ENCODE peak calls at places on chromosome X, in five cellular contexts. One of them, this sample, is unnamed.

GRCh38 chrX:54178100-54178940 is 4.7 kb downstream of the FAM120C start:
- DNase-seq in heart right ventricle: no peak
- DNase-seq in right atrium auricular region: no peak
- DNase-seq in PC-9: peak; percentile 79
- DNase-seq in neural progenitor cell: no peak
- DNase-seq in this sample: peak; percentile 56

GRCh38 chrX:139596068-139596467 is 65.5 kb downstream of the F9 start:
- DNase-seq in heart right ventricle: no peak
- DNase-seq in right atrium auricular region: no peak
- DNase-seq in PC-9: no peak
- DNase-seq in neural progenitor cell: peak; percentile 8
- DNase-seq in this sample: no peak

GRCh38 chrX:22155126-22155525 is 117.6 kb upstream of the CBLL2 start:
- DNase-seq in heart right ventricle: no peak
- DNase-seq in right atrium auricular region: no peak
- DNase-seq in PC-9: no peak
- DNase-seq in neural progenitor cell: no peak
- DNase-seq in this sample: no peak

GRCh38 chrX:115324194-115324593 is 34.7 kb downstream of the LUZP4 start:
- DNase-seq in heart right ventricle: peak; percentile 40
- DNase-seq in right atrium auricular region: no peak
- DNase-seq in PC-9: peak; percentile 63
- DNase-seq in neural progenitor cell: no peak
- DNase-seq in this sample: peak; percentile 2

GRCh38 chrX:120819126-120819525 is 56.5 kb downstream of the CT47B1 start:
- DNase-seq in heart right ventricle: no peak
- DNase-seq in right atrium auricular region: no peak
- DNase-seq in PC-9: no peak
- DNase-seq in neural progenitor cell: no peak
- DNase-seq in this sample: no peak

GRCh38 chrX:149365552-149365951 is 139.6 kb downstream of the IDS start:
- DNase-seq in heart right ventricle: no peak
- DNase-seq in right atrium auricular region: no peak
- DNase-seq in PC-9: no peak
- DNase-seq in neural progenitor cell: no peak
- DNase-seq in this sample: no peak

GRCh38 chrX:87475793-87476192 is 41.8 kb upstream of the KLHL4 start:
- DNase-seq in heart right ventricle: no peak
- DNase-seq in right atrium auricular region: no peak
- DNase-seq in PC-9: no peak
- DNase-seq in neural progenitor cell: no peak
- DNase-seq in this sample: no peak

GRCh38 chrX:97517763-97518162 is 634.1 kb downstream of the RPA4 start:
- DNase-seq in heart right ventricle: no peak
- DNase-seq in right atrium auricular region: no peak
- DNase-seq in PC-9: no peak
- DNase-seq in neural progenitor cell: no peak
- DNase-seq in this sample: peak; percentile 21

GRCh38 chrX:36867143-36867542 is 141.0 kb upstream of the FAM47C start:
- DNase-seq in heart right ventricle: no peak
- DNase-seq in right atrium auricular region: no peak
- DNase-seq in PC-9: no peak
- DNase-seq in neural progenitor cell: peak; percentile 46
- DNase-seq in this sample: peak; percentile 2

GRCh38 chrX:67700607-67701006 is 156.8 kb downstream of the AR start:
- DNase-seq in heart right ventricle: no peak
- DNase-seq in right atrium auricular region: no peak
- DNase-seq in PC-9: no peak
- DNase-seq in neural progenitor cell: no peak
- DNase-seq in this sample: no peak

GRCh38 chrX:9907645-9908387 is 59.3 kb upstream of the CLDN34 start:
- DNase-seq in heart right ventricle: no peak
- DNase-seq in right atrium auricular region: no peak
- DNase-seq in PC-9: peak; percentile 63
- DNase-seq in neural progenitor cell: no peak
- DNase-seq in this sample: peak; percentile 78

GRCh38 chrX:143642426-143642825 is 6.5 kb upstream of the SLITRK4 start:
- DNase-seq in heart right ventricle: no peak
- DNase-seq in right atrium auricular region: no peak
- DNase-seq in PC-9: no peak
- DNase-seq in neural progenitor cell: no peak
- DNase-seq in this sample: no peak

GRCh38 chrX:131728295-131729145 is 184.6 kb downstream of the OR13H1 start:
- DNase-seq in heart right ventricle: no peak
- DNase-seq in right atrium auricular region: peak; percentile 79
- DNase-seq in PC-9: no peak
- DNase-seq in neural progenitor cell: no peak
- DNase-seq in this sample: no peak

GRCh38 chrX:132504417-132504816 is 15.6 kb upstream of the MBNL3 start:
- DNase-seq in heart right ventricle: no peak
- DNase-seq in right atrium auricular region: no peak
- DNase-seq in PC-9: no peak
- DNase-seq in neural progenitor cell: no peak
- DNase-seq in this sample: no peak

GRCh38 chrX:3950373-3950772 is 236.9 kb upstream of the PRKX start:
- DNase-seq in heart right ventricle: no peak
- DNase-seq in right atrium auricular region: no peak
- DNase-seq in PC-9: peak; percentile 40
- DNase-seq in neural progenitor cell: no peak
- DNase-seq in this sample: no peak

GRCh38 chrX:9396930-9397329 is 67.9 kb upstream of the TBL1X start:
- DNase-seq in heart right ventricle: no peak
- DNase-seq in right atrium auricular region: no peak
- DNase-seq in PC-9: no peak
- DNase-seq in neural progenitor cell: no peak
- DNase-seq in this sample: no peak

GRCh38 chrX:54248309-54248708 is 65.3 kb upstream of the FAM120C start:
- DNase-seq in heart right ventricle: no peak
- DNase-seq in right atrium auricular region: no peak
- DNase-seq in PC-9: peak; percentile 50
- DNase-seq in neural progenitor cell: no peak
- DNase-seq in this sample: no peak

GRCh38 chrX:96820935-96821334 is 62.8 kb upstream of the RPA4 start:
- DNase-seq in heart right ventricle: no peak
- DNase-seq in right atrium auricular region: no peak
- DNase-seq in PC-9: no peak
- DNase-seq in neural progenitor cell: no peak
- DNase-seq in this sample: no peak

GRCh38 chrX:13599491-13599890 is 30.1 kb downstream of the EGFL6 start:
- DNase-seq in heart right ventricle: no peak
- DNase-seq in right atrium auricular region: no peak
- DNase-seq in PC-9: no peak
- DNase-seq in neural progenitor cell: no peak
- DNase-seq in this sample: no peak

GRCh38 chrX:120244735-120245498 is 5.7 kb upstream of the ZBTB33 start:
- DNase-seq in heart right ventricle: peak; percentile 68
- DNase-seq in right atrium auricular region: peak; percentile 85
- DNase-seq in PC-9: peak; percentile 85
- DNase-seq in neural progenitor cell: peak; percentile 68
- DNase-seq in this sample: peak; percentile 76

GRCh38 chrX:44908198-44908597 is 35.2 kb downstream of the KDM6A start:
- DNase-seq in heart right ventricle: no peak
- DNase-seq in right atrium auricular region: no peak
- DNase-seq in PC-9: no peak
- DNase-seq in neural progenitor cell: no peak
- DNase-seq in this sample: no peak

GRCh38 chrX:12080265-12080664 is 58.0 kb upstream of the FRMPD4 start:
- DNase-seq in heart right ventricle: no peak
- DNase-seq in right atrium auricular region: no peak
- DNase-seq in PC-9: peak; percentile 40
- DNase-seq in neural progenitor cell: peak; percentile 52
- DNase-seq in this sample: no peak

GRCh38 chrX:133783273-133783672 is 202.1 kb downstream of the GPC3 start:
- DNase-seq in heart right ventricle: no peak
- DNase-seq in right atrium auricular region: no peak
- DNase-seq in PC-9: no peak
- DNase-seq in neural progenitor cell: no peak
- DNase-seq in this sample: no peak

GRCh38 chrX:97683256-97683655 is 799.5 kb downstream of the RPA4 start:
- DNase-seq in heart right ventricle: no peak
- DNase-seq in right atrium auricular region: no peak
- DNase-seq in PC-9: no peak
- DNase-seq in neural progenitor cell: no peak
- DNase-seq in this sample: no peak

GRCh38 chrX:6432211-6432610 is 102.7 kb downstream of the VCX3A start:
- DNase-seq in heart right ventricle: no peak
- DNase-seq in right atrium auricular region: no peak
- DNase-seq in PC-9: peak; percentile 40
- DNase-seq in neural progenitor cell: no peak
- DNase-seq in this sample: no peak

GRCh38 chrX:134544614-134545255 is 84.8 kb downstream of the HPRT1 start:
- DNase-seq in heart right ventricle: no peak
- DNase-seq in right atrium auricular region: peak; percentile 44
- DNase-seq in PC-9: no peak
- DNase-seq in neural progenitor cell: peak; percentile 53
- DNase-seq in this sample: peak; percentile 46

GRCh38 chrX:13110427-13111324 is 66.3 kb upstream of the FAM9C start:
- DNase-seq in heart right ventricle: peak; percentile 30
- DNase-seq in right atrium auricular region: peak; percentile 85
- DNase-seq in PC-9: peak; percentile 83
- DNase-seq in neural progenitor cell: no peak
- DNase-seq in this sample: peak; percentile 87

GRCh38 chrX:39654952-39655351 is 442.8 kb downstream of the BCOR start:
- DNase-seq in heart right ventricle: no peak
- DNase-seq in right atrium auricular region: no peak
- DNase-seq in PC-9: no peak
- DNase-seq in neural progenitor cell: no peak
- DNase-seq in this sample: no peak
- H3K27ac ChIP-seq in heart right ventricle: no peak overlapping the region
- H3K27ac ChIP-seq in right atrium auricular region: no peak overlapping the region
- H3K27ac ChIP-seq in PC-9: no peak overlapping the region
- H3K27ac ChIP-seq in neural progenitor cell: no peak overlapping the region
- H3K27ac ChIP-seq in this sample: no peak overlapping the region

GRCh38 chrX:151543706-151544105 is 19.8 kb upstream of the PASD1 start:
- DNase-seq in heart right ventricle: no peak
- DNase-seq in right atrium auricular region: no peak
- DNase-seq in PC-9: no peak
- DNase-seq in neural progenitor cell: no peak
- DNase-seq in this sample: peak; percentile 9
- H3K27ac ChIP-seq in heart right ventricle: no peak overlapping the region
- H3K27ac ChIP-seq in right atrium auricular region: no peak overlapping the region
- H3K27ac ChIP-seq in PC-9: no peak overlapping the region
- H3K27ac ChIP-seq in neural progenitor cell: no peak overlapping the region
- H3K27ac ChIP-seq in this sample: no peak overlapping the region

GRCh38 chrX:112638691-112639090 is 41.0 kb downstream of the LHFPL1 start:
- DNase-seq in heart right ventricle: no peak
- DNase-seq in right atrium auricular region: no peak
- DNase-seq in PC-9: no peak
- DNase-seq in neural progenitor cell: no peak
- DNase-seq in this sample: no peak
- H3K27ac ChIP-seq in heart right ventricle: no peak overlapping the region
- H3K27ac ChIP-seq in right atrium auricular region: peak overlapping the region; percentile 22
- H3K27ac ChIP-seq in PC-9: no peak overlapping the region
- H3K27ac ChIP-seq in neural progenitor cell: no peak overlapping the region
- H3K27ac ChIP-seq in this sample: no peak overlapping the region

GRCh38 chrX:283115-283845 is 2.1 kb downstream of the PLCXD1 start:
- DNase-seq in heart right ventricle: peak; percentile 84
- DNase-seq in right atrium auricular region: peak; percentile 94
- DNase-seq in PC-9: peak; percentile 57
- DNase-seq in neural progenitor cell: peak; percentile 97
- DNase-seq in this sample: peak; percentile 78
- H3K27ac ChIP-seq in heart right ventricle: peak overlapping the region; percentile 5
- H3K27ac ChIP-seq in right atrium auricular region: peak overlapping the region; percentile 47
- H3K27ac ChIP-seq in PC-9: no peak overlapping the region
- H3K27ac ChIP-seq in neural progenitor cell: peak overlapping the region; percentile 75
- H3K27ac ChIP-seq in this sample: peak overlapping the region; percentile 85

GRCh38 chrX:1468250-1468772 is 15.6 kb upstream of the ASMTL start:
- DNase-seq in heart right ventricle: no peak
- DNase-seq in right atrium auricular region: peak; percentile 57
- DNase-seq in PC-9: peak; percentile 71
- DNase-seq in neural progenitor cell: no peak
- DNase-seq in this sample: peak; percentile 61
- H3K27ac ChIP-seq in heart right ventricle: no peak overlapping the region
- H3K27ac ChIP-seq in right atrium auricular region: no peak overlapping the region
- H3K27ac ChIP-seq in PC-9: no peak overlapping the region
- H3K27ac ChIP-seq in neural progenitor cell: no peak overlapping the region
- H3K27ac ChIP-seq in this sample: no peak overlapping the region

GRCh38 chrX:42694260-42694815 is 83.6 kb downstream of the PPP1R2C start:
- DNase-seq in heart right ventricle: no peak
- DNase-seq in right atrium auricular region: no peak
- DNase-seq in PC-9: no peak
- DNase-seq in neural progenitor cell: no peak
- DNase-seq in this sample: peak; percentile 43

GRCh38 chrX:42686296-42686695 is 91.7 kb downstream of the PPP1R2C start:
- DNase-seq in heart right ventricle: no peak
- DNase-seq in right atrium auricular region: no peak
- DNase-seq in PC-9: no peak
- DNase-seq in neural progenitor cell: no peak
- DNase-seq in this sample: no peak

GRCh38 chrX:42686706-42687105 is 91.3 kb downstream of the PPP1R2C start:
- DNase-seq in heart right ventricle: no peak
- DNase-seq in right atrium auricular region: no peak
- DNase-seq in PC-9: no peak
- DNase-seq in neural progenitor cell: no peak
- DNase-seq in this sample: peak; percentile 70

GRCh38 chrX:42695800-42696358 is 82.1 kb downstream of the PPP1R2C start:
- DNase-seq in heart right ventricle: no peak
- DNase-seq in right atrium auricular region: no peak
- DNase-seq in PC-9: no peak
- DNase-seq in neural progenitor cell: peak; percentile 31
- DNase-seq in this sample: no peak

GRCh38 chrX:42691196-42691595 is 86.8 kb downstream of the PPP1R2C start:
- DNase-seq in heart right ventricle: no peak
- DNase-seq in right atrium auricular region: no peak
- DNase-seq in PC-9: no peak
- DNase-seq in neural progenitor cell: no peak
- DNase-seq in this sample: no peak
- H3K27ac ChIP-seq in heart right ventricle: no peak overlapping the region
- H3K27ac ChIP-seq in right atrium auricular region: no peak overlapping the region
- H3K27ac ChIP-seq in PC-9: no peak overlapping the region
- H3K27ac ChIP-seq in neural progenitor cell: no peak overlapping the region
- H3K27ac ChIP-seq in this sample: no peak overlapping the region

GRCh38 chrX:47215291-47215900 is 3.1 kb upstream of the CDK16 start:
- DNase-seq in heart right ventricle: no peak
- DNase-seq in right atrium auricular region: no peak
- DNase-seq in PC-9: no peak
- DNase-seq in neural progenitor cell: no peak
- DNase-seq in this sample: no peak
- H3K27ac ChIP-seq in heart right ventricle: no peak overlapping the region
- H3K27ac ChIP-seq in right atrium auricular region: no peak overlapping the region
- H3K27ac ChIP-seq in PC-9: no peak overlapping the region
- H3K27ac ChIP-seq in neural progenitor cell: peak overlapping the region; percentile 19
- H3K27ac ChIP-seq in this sample: no peak overlapping the region

GRCh38 chrX:19886375-19886774 is 1.0 kb downstream of the SH3KBP1 start:
- DNase-seq in heart right ventricle: no peak
- DNase-seq in right atrium auricular region: no peak
- DNase-seq in PC-9: no peak
- DNase-seq in neural progenitor cell: peak; percentile 15
- DNase-seq in this sample: no peak

GRCh38 chrX:19883878-19884277 is 3.5 kb downstream of the SH3KBP1 start:
- DNase-seq in heart right ventricle: no peak
- DNase-seq in right atrium auricular region: no peak
- DNase-seq in PC-9: peak; percentile 88
- DNase-seq in neural progenitor cell: no peak
- DNase-seq in this sample: peak; percentile 55

GRCh38 chrX:19888419-19888879 is 1.0 kb upstream of the SH3KBP1 start:
- DNase-seq in heart right ventricle: no peak
- DNase-seq in right atrium auricular region: no peak
- DNase-seq in PC-9: peak; percentile 70
- DNase-seq in neural progenitor cell: peak; percentile 64
- DNase-seq in this sample: peak; percentile 72

GRCh38 chrX:19886888-19887531 is 390 bp downstream of the SH3KBP1 start:
- DNase-seq in heart right ventricle: no peak
- DNase-seq in right atrium auricular region: no peak
- DNase-seq in PC-9: no peak
- DNase-seq in neural progenitor cell: peak; percentile 42
- DNase-seq in this sample: no peak

GRCh38 chrX:19885732-19886131 is 1.7 kb downstream of the SH3KBP1 start:
- DNase-seq in heart right ventricle: no peak
- DNase-seq in right atrium auricular region: no peak
- DNase-seq in PC-9: no peak
- DNase-seq in neural progenitor cell: no peak
- DNase-seq in this sample: no peak
- H3K27ac ChIP-seq in heart right ventricle: no peak overlapping the region
- H3K27ac ChIP-seq in right atrium auricular region: no peak overlapping the region
- H3K27ac ChIP-seq in PC-9: no peak overlapping the region
- H3K27ac ChIP-seq in neural progenitor cell: no peak overlapping the region
- H3K27ac ChIP-seq in this sample: no peak overlapping the region

This sample was measured in foreskin keratinocyte.